ENCODE peak calls at places on chromosomes 1 and 21, in ten cellular contexts. F, I, X, D, A, H, V, Q, W and B are unnamed samples. For H3K4me1, the result is how much of the 10 kb centered on the place peaks cover.

GRCh38 chr1:115293006-115293405 is 45.0 kb downstream of the NGF start:
- DNase-seq in X (no peak), F (no peak), H (no peak), Q (no peak), W (no peak), A (no peak), V (no peak), I (no peak), D (no peak), B (no peak)

GRCh38 chr1:154012129-154012528 is 21.6 kb downstream of the RPS27 start:
- DNase-seq in W (no peak), Q (no peak), H (no peak), A (no peak), V (no peak), X (no peak), I (no peak), F (no peak), D (no peak), B (no peak)

GRCh38 chr1:2382621-2383361 is 8.6 kb downstream of the MORN1 start:
- DNase-seq in W (peak), I (no peak), A (no peak), D (peak), V (peak), X (no peak), H (no peak), F (peak), Q (peak), B (no peak)

GRCh38 chr1:200381256-200381980 is 28.4 kb downstream of the ZNF281 start:
- DNase-seq in F (no peak), X (no peak), W (no peak), H (no peak), I (no peak), Q (no peak), D (no peak), V (no peak), A (no peak), B (no peak)

GRCh38 chr1:2985121-2985561 is 36.1 kb upstream of the ACTRT2 start:
- DNase-seq in X (no peak), I (no peak), W (no peak), V (peak), A (peak), F (no peak), D (peak), H (no peak), Q (no peak), B (peak)

GRCh38 chr1:179929955-179930798 is 24.4 kb upstream of the CEP350 start:
- DNase-seq in X (no peak), I (no peak), Q (no peak), V (no peak), A (no peak), D (no peak), W (no peak), F (no peak), H (no peak), B (no peak)

GRCh38 chr1:91770675-91771074 is 115.3 kb downstream of the TGFBR3 start:
- DNase-seq in V (no peak), X (no peak), I (no peak), F (no peak), W (no peak), H (no peak), Q (no peak), D (no peak), A (no peak), B (no peak)

GRCh38 chr1:231376875-231377549 is 38.9 kb downstream of the SPRTN start:
- DNase-seq in X (no peak), W (no peak), I (no peak), D (no peak), A (no peak), Q (no peak), V (no peak), H (no peak), F (no peak), B (no peak)

GRCh38 chr1:233127157-233127556 is 168.4 kb downstream of the PCNX2 start:
- DNase-seq in H (no peak), W (no peak), F (no peak), I (no peak), D (no peak), X (no peak), Q (no peak), A (no peak), V (no peak), B (no peak)

GRCh38 chr1:213997031-213997771 is 9.4 kb downstream of the PROX1 start:
- DNase-seq in W (no peak), H (no peak), V (no peak), D (no peak), X (no peak), F (no peak), Q (no peak), A (no peak), I (no peak), B (no peak)

GRCh38 chr1:70091811-70092210 is 113.6 kb downstream of the LRRC40 start:
- DNase-seq in X (no peak), D (no peak), H (no peak), F (no peak), I (no peak), A (no peak), V (no peak), W (no peak), Q (no peak), B (no peak)

GRCh38 chr1:110240476-110241210 is 30.5 kb downstream of the KCNC4 start:
- DNase-seq in V (no peak), A (no peak), H (no peak), Q (no peak), X (no peak), F (no peak), W (no peak), I (peak), D (no peak), B (no peak)

GRCh38 chr1:247077768-247078314 is 770 bp downstream of the ZNF670 start:
- DNase-seq in H (no peak), X (no peak), V (no peak), F (no peak), A (no peak), I (no peak), W (peak), D (no peak), Q (peak), B (no peak)

GRCh38 chr1:237386362-237387143 is 344.6 kb downstream of the RYR2 start:
- DNase-seq in X (no peak), F (no peak), D (no peak), W (peak), Q (peak), H (no peak), A (no peak), V (no peak), I (no peak), B (no peak)

GRCh38 chr1:33902486-33903209 is 38.8 kb downstream of the HMGB4 start:
- DNase-seq in V (no peak), A (no peak), H (no peak), I (no peak), Q (no peak), F (no peak), W (peak), X (no peak), D (no peak), B (no peak)

GRCh38 chr1:25245809-25246599 is 1.2 kb downstream of the RSRP1 start:
- DNase-seq in F (no peak), H (no peak), A (no peak), V (no peak), I (no peak), D (no peak), X (no peak), Q (peak), W (peak), B (no peak)

GRCh38 chr21:34135330-34135729 is 62.0 kb downstream of the MRPS6 start:
- DNase-seq in A (no peak), X (no peak), V (no peak), D (no peak), Q (no peak), I (no peak), W (no peak), F (no peak), H (no peak), B (no peak)

GRCh38 chr1:172006660-172007059 is 165.4 kb downstream of the DNM3 start:
- DNase-seq in H (no peak), A (no peak), Q (no peak), I (no peak), D (no peak), F (no peak), W (no peak), X (no peak), V (no peak), B (no peak)

GRCh38 chr1:246492611-246493245 is 14.4 kb downstream of the SMYD3 start:
- DNase-seq in D (no peak), X (no peak), V (peak), F (no peak), Q (peak), A (no peak), I (peak), W (peak), H (peak), B (no peak)

GRCh38 chr1:160954158-160955104 is at the start of gene ITLN2:
- DNase-seq in D (no peak), H (no peak), I (peak), Q (peak), F (no peak), X (no peak), A (no peak), W (peak), V (no peak), B (no peak)

GRCh38 chr1:198232940-198233675 is 76.3 kb downstream of the NEK7 start:
- DNase-seq in X (no peak), A (no peak), V (no peak), D (no peak), Q (no peak), W (no peak), H (no peak), F (no peak), I (no peak), B (no peak)

GRCh38 chr1:178536844-178537371 is 24.0 kb downstream of the TEX35 start:
- DNase-seq in W (peak), F (no peak), H (peak), D (peak), X (no peak), I (peak), V (no peak), Q (peak), A (no peak), B (no peak)

GRCh38 chr1:58785424-58786058 is 1.7 kb upstream of the JUN start:
- DNase-seq in H (peak), V (peak), F (peak), X (no peak), W (peak), D (peak), Q (peak), I (peak), A (no peak), B (peak)

GRCh38 chr1:58768971-58769808 is 14.7 kb downstream of the JUN start:
- DNase-seq in I (peak), W (peak), A (no peak), X (no peak), Q (peak), H (peak), F (peak), D (peak), V (peak), B (peak)

GRCh38 chr1:41745022-41745421 is 173.7 kb downstream of the HIVEP3 start:
- DNase-seq in A (no peak), D (no peak), F (no peak), I (no peak), Q (no peak), X (no peak), H (no peak), V (no peak), W (no peak), B (no peak)

GRCh38 chr1:13813398-13814012 is 113.5 kb downstream of the PRDM2 start:
- DNase-seq in Q (no peak), V (peak), H (no peak), I (no peak), F (peak), D (peak), A (no peak), X (no peak), W (no peak), B (no peak)

GRCh38 chr1:33007190-33008050 is 29.3 kb downstream of the AK2 start:
- DNase-seq in X (no peak), Q (peak), H (peak), F (no peak), D (no peak), V (no peak), I (peak), W (peak), A (no peak), B (no peak)

GRCh38 chr1:241825581-241825980 is 22.4 kb upstream of the EXO1 start:
- DNase-seq in H (no peak), Q (no peak), F (no peak), V (no peak), A (no peak), I (no peak), X (no peak), W (peak), D (no peak), B (no peak)

GRCh38 chr1:8166436-8166835 is 140.3 kb upstream of the ERRFI1 start:
- DNase-seq in X (no peak), I (no peak), F (no peak), A (no peak), W (no peak), V (no peak), Q (no peak), D (no peak), H (no peak), B (no peak)

GRCh38 chr1:30572192-30572591 is 151.2 kb downstream of the MATN1 start:
- DNase-seq in W (no peak), H (no peak), Q (no peak), V (no peak), A (no peak), X (no peak), I (no peak), F (no peak), D (no peak), B (no peak)

GRCh38 chr1:153485880-153486279 is 25.4 kb upstream of the S100A7 start:
- DNase-seq in D (no peak), A (no peak), H (no peak), X (no peak), V (no peak), W (peak), I (no peak), F (no peak), Q (no peak), B (no peak)

GRCh38 chr21:26110703-26111102 is 59.9 kb downstream of the APP start:
- DNase-seq in I (no peak), X (no peak), F (no peak), A (no peak), W (no peak), Q (no peak), D (no peak), V (no peak), H (no peak), B (no peak)

GRCh38 chr21:26105819-26106218 is 64.8 kb downstream of the APP start:
- DNase-seq in H (no peak), F (no peak), D (no peak), W (no peak), V (no peak), X (no peak), I (no peak), A (no peak), Q (no peak), B (no peak)

GRCh38 chr21:26106562-26106961 is 64.0 kb downstream of the APP start:
- DNase-seq in A (no peak), F (no peak), H (no peak), Q (no peak), W (no peak), D (no peak), V (no peak), X (no peak), I (no peak), B (no peak)

GRCh38 chr21:26112127-26112742 is 58.3 kb downstream of the APP start:
- DNase-seq in A (no peak), D (no peak), H (no peak), F (no peak), V (no peak), I (no peak), X (no peak), Q (no peak), W (peak), B (no peak)

GRCh38 chr21:26107439-26107838 is 63.1 kb downstream of the APP start:
- DNase-seq in H (no peak), F (no peak), V (no peak), W (no peak), A (no peak), X (no peak), D (no peak), I (no peak), Q (no peak), B (no peak)
- H3K4me1 ChIP-seq in H (under half), F (under half), V (under half), W (under half), A (under half), X (under half), D (under half), I (under half), Q (under half), B (under half)

GRCh38 chr1:88079036-88079435 is 605.0 kb upstream of the PKN2 start:
- DNase-seq in H (no peak), X (no peak), F (no peak), Q (no peak), V (no peak), A (no peak), I (no peak), W (peak), D (no peak), B (no peak)
- TF ChIP-seq CTCF in H (peak), X (peak), F (no peak), Q (no peak), V (peak), A (no peak), I (no peak), W (peak), D (peak), B (no peak)

DNA sequence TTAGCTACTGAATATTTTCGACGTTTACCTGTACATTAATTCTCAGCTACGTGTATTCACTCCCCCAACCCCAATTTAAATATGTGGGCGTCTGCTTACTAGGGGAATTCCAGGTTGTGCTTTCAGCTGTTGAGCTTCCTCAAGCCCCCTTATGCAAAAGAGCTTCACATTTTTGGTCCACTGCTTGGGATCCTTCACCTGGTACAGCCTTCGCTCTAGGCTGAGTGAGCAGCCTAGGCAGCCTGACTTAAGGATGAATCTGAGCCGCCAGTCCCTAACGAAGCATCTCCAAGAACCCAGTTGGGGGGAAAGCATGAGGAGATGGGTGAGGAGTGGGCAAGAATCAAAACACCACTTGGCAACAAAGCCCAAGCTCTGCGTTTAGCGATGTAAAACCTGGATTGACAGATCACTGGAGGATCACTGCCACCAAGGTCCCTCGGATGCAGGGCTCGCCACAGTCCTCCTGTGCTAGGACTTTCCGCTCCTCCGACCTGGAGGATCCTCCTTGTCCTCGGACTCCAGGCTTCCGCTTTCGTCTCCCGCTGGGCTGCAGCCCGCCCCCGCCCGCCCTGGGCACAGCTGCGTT is 637 bp downstream of the BCL10 start:
- DNase-seq in A (no peak), V (no peak), I (no peak), H (no peak), F (no peak), D (no peak), W (peak), Q (no peak), X (no peak), B (no peak)
- H3K4me1 ChIP-seq in A (under half), V (under half), I (half or more), H (under half), F (half or more), D (under half), W (under half), Q (under half), X (under half), B (half or more)

GRCh38 chr1:152348447-152348846 is 11.4 kb downstream of the FLG2 start:
- DNase-seq in A (no peak), V (no peak), D (no peak), Q (no peak), F (no peak), W (no peak), H (no peak), X (no peak), I (no peak), B (no peak)

GRCh38 chr1:152347116-152347728 is 12.6 kb downstream of the FLG2 start:
- DNase-seq in A (no peak), V (no peak), F (no peak), X (no peak), H (no peak), Q (peak), D (no peak), I (no peak), W (peak), B (no peak)

GRCh38 chr1:152349611-152350010 is 10.2 kb downstream of the FLG2 start:
- DNase-seq in D (no peak), H (no peak), A (no peak), X (no peak), I (no peak), V (no peak), Q (no peak), F (no peak), W (no peak), B (no peak)

DNA sequence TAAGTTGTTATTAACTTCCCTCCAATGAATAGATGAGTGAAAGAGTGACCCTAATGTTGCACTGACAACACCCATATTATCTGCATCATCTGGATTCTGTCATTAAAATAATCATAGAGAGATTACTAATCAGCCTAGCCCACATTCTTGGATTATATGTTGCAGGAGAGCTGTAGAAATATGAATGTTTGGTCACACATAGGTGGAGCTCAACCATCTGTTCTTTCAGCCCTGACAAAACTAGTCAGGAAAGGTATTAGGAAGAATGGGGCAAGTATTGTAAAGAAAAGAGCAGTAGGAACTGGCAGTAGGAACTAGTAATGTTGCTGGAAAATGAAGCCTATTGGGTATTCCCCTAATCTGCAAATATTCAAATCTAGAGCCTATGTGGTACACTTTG is 15.3 kb downstream of the FLG2 start:
- DNase-seq in V (no peak), W (no peak), X (no peak), H (no peak), F (no peak), A (no peak), Q (no peak), I (no peak), D (no peak), B (no peak)
- TF ChIP-seq CTCF in V (no peak), W (no peak), X (no peak), H (no peak), F (no peak), A (no peak), Q (no peak), I (no peak), D (no peak), B (no peak)

GRCh38 chr1:174007846-174008245 is 14.3 kb downstream of the RC3H1 start:
- DNase-seq in F (no peak), W (peak), A (no peak), Q (no peak), V (no peak), X (no peak), H (no peak), D (no peak), I (no peak), B (no peak)
- H3K4me1 ChIP-seq in F (under half), W (under half), A (under half), Q (under half), V (under half), X (under half), H (under half), D (under half), I (half or more), B (under half)

GRCh38 chr1:216193839-216194443 is 229.3 kb downstream of the USH2A start:
- DNase-seq in W (no peak), Q (no peak), H (no peak), I (no peak), V (no peak), F (no peak), X (no peak), D (no peak), A (no peak), B (no peak)
- TF ChIP-seq CTCF in W (peak), Q (no peak), H (no peak), I (no peak), V (no peak), F (no peak), X (no peak), D (no peak), A (no peak), B (no peak)

GRCh38 chr1:38003261-38004250 is 1.8 kb downstream of the FHL3 start:
- DNase-seq in D (no peak), V (no peak), Q (no peak), F (no peak), I (no peak), A (no peak), W (peak), H (peak), X (no peak), B (no peak)
- H3K4me1 ChIP-seq in D (under half), V (half or more), Q (under half), F (half or more), I (half or more), A (under half), W (under half), H (half or more), X (under half), B (half or more)

GRCh38 chr1:38466486-38466885 is 393.1 kb downstream of the RRAGC start:
- DNase-seq in V (no peak), F (no peak), Q (no peak), D (no peak), W (no peak), A (no peak), H (no peak), X (no peak), I (no peak), B (no peak)
- TF ChIP-seq CTCF in V (no peak), F (no peak), Q (no peak), D (no peak), W (no peak), A (no peak), H (no peak), X (no peak), I (no peak), B (no peak)